ENCODE peak calls at places on chromosomes 13 and 19, in eight cellular contexts. One of them, this sample, is unnamed.

GRCh38 chr19:33630880-33631627 is 9.3 kb downstream of the CHST8 start:
- DNase-seq in AG10803: no peak
- DNase-seq in right cardiac atrium: no peak
- DNase-seq in left ventricle myocardium inferior: no peak
- DNase-seq in neural crest cell: no peak
- DNase-seq in effector memory CD4-positive, alpha-beta T cell: no peak
- DNase-seq in heart right ventricle: no peak
- DNase-seq in M059J: no peak
- DNase-seq in this sample: no peak

GRCh38 chr19:30649149-30649548 is 277.0 kb downstream of the ZNF536 start:
- DNase-seq in effector memory CD4-positive, alpha-beta T cell: no peak
- DNase-seq in AG10803: no peak
- DNase-seq in right cardiac atrium: no peak
- DNase-seq in neural crest cell: no peak
- DNase-seq in M059J: no peak
- DNase-seq in left ventricle myocardium inferior: no peak
- DNase-seq in heart right ventricle: no peak
- DNase-seq in this sample: no peak

GRCh38 chr13:25738342-25738771 is 313.5 kb downstream of the SHISA2 start:
- DNase-seq in left ventricle myocardium inferior: no peak
- DNase-seq in heart right ventricle: no peak
- DNase-seq in neural crest cell: no peak
- DNase-seq in effector memory CD4-positive, alpha-beta T cell: no peak
- DNase-seq in M059J: peak; percentile 83
- DNase-seq in AG10803: peak; percentile 25
- DNase-seq in right cardiac atrium: no peak
- DNase-seq in this sample: no peak

GRCh38 chr13:45564108-45564507 is 51.4 kb downstream of the ERICH6B start:
- DNase-seq in left ventricle myocardium inferior: no peak
- DNase-seq in AG10803: peak; percentile 25
- DNase-seq in right cardiac atrium: no peak
- DNase-seq in effector memory CD4-positive, alpha-beta T cell: no peak
- DNase-seq in heart right ventricle: no peak
- DNase-seq in M059J: peak; percentile 46
- DNase-seq in neural crest cell: no peak
- DNase-seq in this sample: no peak

GRCh38 chr19:50025794-50026549 is at the start of gene ZNF473:
- DNase-seq in right cardiac atrium: peak; percentile 98
- DNase-seq in effector memory CD4-positive, alpha-beta T cell: peak; percentile 86
- DNase-seq in M059J: peak; percentile 96
- DNase-seq in heart right ventricle: peak; percentile 93
- DNase-seq in neural crest cell: peak; percentile 84
- DNase-seq in AG10803: peak; percentile 96
- DNase-seq in left ventricle myocardium inferior: peak; percentile 94
- DNase-seq in this sample: peak; percentile 96

GRCh38 chr13:53637971-53638547 is 609.4 kb downstream of the OLFM4 start:
- DNase-seq in right cardiac atrium: no peak
- DNase-seq in effector memory CD4-positive, alpha-beta T cell: no peak
- DNase-seq in M059J: no peak
- DNase-seq in AG10803: no peak
- DNase-seq in left ventricle myocardium inferior: no peak
- DNase-seq in neural crest cell: no peak
- DNase-seq in heart right ventricle: no peak
- DNase-seq in this sample: no peak

GRCh38 chr19:14030997-14031718 is 404 bp upstream of the IL27RA start:
- DNase-seq in effector memory CD4-positive, alpha-beta T cell: peak; percentile 65
- DNase-seq in neural crest cell: no peak
- DNase-seq in heart right ventricle: no peak
- DNase-seq in left ventricle myocardium inferior: no peak
- DNase-seq in M059J: no peak
- DNase-seq in right cardiac atrium: no peak
- DNase-seq in AG10803: no peak
- DNase-seq in this sample: no peak

GRCh38 chr19:1857648-1858326 is 5.6 kb downstream of the KLF16 start:
- DNase-seq in effector memory CD4-positive, alpha-beta T cell: no peak
- DNase-seq in right cardiac atrium: no peak
- DNase-seq in AG10803: no peak
- DNase-seq in M059J: no peak
- DNase-seq in neural crest cell: no peak
- DNase-seq in left ventricle myocardium inferior: no peak
- DNase-seq in heart right ventricle: no peak
- DNase-seq in this sample: no peak

GRCh38 chr19:49014870-49015255 is 2.0 kb downstream of the LHB start:
- DNase-seq in AG10803: no peak
- DNase-seq in right cardiac atrium: peak; percentile 34
- DNase-seq in left ventricle myocardium inferior: no peak
- DNase-seq in effector memory CD4-positive, alpha-beta T cell: no peak
- DNase-seq in neural crest cell: no peak
- DNase-seq in M059J: no peak
- DNase-seq in heart right ventricle: no peak
- DNase-seq in this sample: no peak

GRCh38 chr13:42028113-42028799 is 20.2 kb upstream of the DGKH start:
- DNase-seq in M059J: peak; percentile 28
- DNase-seq in left ventricle myocardium inferior: no peak
- DNase-seq in effector memory CD4-positive, alpha-beta T cell: no peak
- DNase-seq in heart right ventricle: no peak
- DNase-seq in AG10803: peak; percentile 9
- DNase-seq in right cardiac atrium: no peak
- DNase-seq in neural crest cell: no peak
- DNase-seq in this sample: no peak

GRCh38 chr19:50639121-50640112 is at the start of gene SYT3:
- DNase-seq in M059J: peak; percentile 27
- DNase-seq in neural crest cell: peak; percentile 57
- DNase-seq in heart right ventricle: peak; percentile 50
- DNase-seq in left ventricle myocardium inferior: peak; percentile 36
- DNase-seq in effector memory CD4-positive, alpha-beta T cell: no peak
- DNase-seq in AG10803: peak; percentile 29
- DNase-seq in right cardiac atrium: peak; percentile 79
- DNase-seq in this sample: no peak

GRCh38 chr13:103540394-103540793 is 474.2 kb upstream of the SLC10A2 start:
- DNase-seq in heart right ventricle: no peak
- DNase-seq in right cardiac atrium: no peak
- DNase-seq in AG10803: no peak
- DNase-seq in M059J: no peak
- DNase-seq in left ventricle myocardium inferior: no peak
- DNase-seq in effector memory CD4-positive, alpha-beta T cell: no peak
- DNase-seq in neural crest cell: no peak
- DNase-seq in this sample: no peak

GRCh38 chr19:17405250-17406038 is at the start of gene BST2:
- DNase-seq in heart right ventricle: peak; percentile 65
- DNase-seq in M059J: peak; percentile 97
- DNase-seq in neural crest cell: no peak
- DNase-seq in right cardiac atrium: peak; percentile 89
- DNase-seq in AG10803: peak; percentile 72
- DNase-seq in effector memory CD4-positive, alpha-beta T cell: peak; percentile 27
- DNase-seq in left ventricle myocardium inferior: peak; percentile 46
- DNase-seq in this sample: no peak

GRCh38 chr19:31348416-31349159 is 648 bp downstream of the TSHZ3 start:
- DNase-seq in neural crest cell: no peak
- DNase-seq in M059J: no peak
- DNase-seq in right cardiac atrium: peak; percentile 77
- DNase-seq in AG10803: peak; percentile 31
- DNase-seq in effector memory CD4-positive, alpha-beta T cell: no peak
- DNase-seq in heart right ventricle: peak; percentile 36
- DNase-seq in left ventricle myocardium inferior: peak; percentile 41
- DNase-seq in this sample: no peak

GRCh38 chr19:7132054-7132453 is 62.6 kb downstream of the ZNF557 start:
- DNase-seq in AG10803: no peak
- DNase-seq in right cardiac atrium: no peak
- DNase-seq in M059J: no peak
- DNase-seq in heart right ventricle: no peak
- DNase-seq in neural crest cell: no peak
- DNase-seq in effector memory CD4-positive, alpha-beta T cell: no peak
- DNase-seq in left ventricle myocardium inferior: no peak
- DNase-seq in this sample: no peak

GRCh38 chr19:10670187-10670586 is 16.0 kb downstream of the ILF3 start:
- DNase-seq in M059J: no peak
- DNase-seq in AG10803: peak; percentile 83
- DNase-seq in right cardiac atrium: peak; percentile 35
- DNase-seq in heart right ventricle: no peak
- DNase-seq in neural crest cell: no peak
- DNase-seq in left ventricle myocardium inferior: no peak
- DNase-seq in effector memory CD4-positive, alpha-beta T cell: no peak
- DNase-seq in this sample: no peak

GRCh38 chr19:14768001-14768400 is 10.4 kb downstream of the ADGRE2 start:
- DNase-seq in left ventricle myocardium inferior: no peak
- DNase-seq in right cardiac atrium: no peak
- DNase-seq in M059J: no peak
- DNase-seq in heart right ventricle: no peak
- DNase-seq in neural crest cell: no peak
- DNase-seq in AG10803: no peak
- DNase-seq in effector memory CD4-positive, alpha-beta T cell: no peak
- DNase-seq in this sample: no peak

GRCh38 chr19:5585461-5586299 is 17.9 kb upstream of the TINCR start:
- DNase-seq in M059J: no peak
- DNase-seq in left ventricle myocardium inferior: no peak
- DNase-seq in heart right ventricle: no peak
- DNase-seq in effector memory CD4-positive, alpha-beta T cell: peak; percentile 30
- DNase-seq in AG10803: no peak
- DNase-seq in neural crest cell: no peak
- DNase-seq in right cardiac atrium: peak; percentile 73
- DNase-seq in this sample: no peak

GRCh38 chr13:107421951-107422350 is 793.4 kb downstream of the LIG4 start:
- DNase-seq in AG10803: no peak
- DNase-seq in neural crest cell: no peak
- DNase-seq in right cardiac atrium: no peak
- DNase-seq in M059J: peak; percentile 10
- DNase-seq in left ventricle myocardium inferior: no peak
- DNase-seq in heart right ventricle: no peak
- DNase-seq in effector memory CD4-positive, alpha-beta T cell: no peak
- DNase-seq in this sample: no peak

GRCh38 chr19:58325623-58326022 is 1.2 kb upstream of the ZSCAN22 start:
- DNase-seq in heart right ventricle: no peak
- DNase-seq in left ventricle myocardium inferior: no peak
- DNase-seq in right cardiac atrium: no peak
- DNase-seq in neural crest cell: no peak
- DNase-seq in AG10803: no peak
- DNase-seq in M059J: peak; percentile 28
- DNase-seq in effector memory CD4-positive, alpha-beta T cell: no peak
- DNase-seq in this sample: no peak

GRCh38 chr13:70253411-70253810 is 145.2 kb upstream of the KLHL1 start:
- DNase-seq in right cardiac atrium: no peak
- DNase-seq in neural crest cell: no peak
- DNase-seq in heart right ventricle: no peak
- DNase-seq in left ventricle myocardium inferior: no peak
- DNase-seq in AG10803: no peak
- DNase-seq in M059J: no peak
- DNase-seq in effector memory CD4-positive, alpha-beta T cell: no peak
- DNase-seq in this sample: no peak

GRCh38 chr19:41350735-41351338 is 2.9 kb downstream of the TGFB1 start:
- DNase-seq in AG10803: peak; percentile 20
- DNase-seq in effector memory CD4-positive, alpha-beta T cell: no peak
- DNase-seq in neural crest cell: no peak
- DNase-seq in left ventricle myocardium inferior: no peak
- DNase-seq in right cardiac atrium: peak; percentile 63
- DNase-seq in heart right ventricle: no peak
- DNase-seq in M059J: no peak
- DNase-seq in this sample: no peak

GRCh38 chr13:23985060-23985459 is 87.8 kb upstream of the C1QTNF9B start:
- DNase-seq in right cardiac atrium: no peak
- DNase-seq in effector memory CD4-positive, alpha-beta T cell: no peak
- DNase-seq in neural crest cell: no peak
- DNase-seq in left ventricle myocardium inferior: no peak
- DNase-seq in heart right ventricle: no peak
- DNase-seq in M059J: no peak
- DNase-seq in AG10803: no peak
- DNase-seq in this sample: no peak

GRCh38 chr19:10238172-10238783 is 7.1 kb upstream of the S1PR2 start:
- DNase-seq in left ventricle myocardium inferior: peak; percentile 79
- DNase-seq in neural crest cell: no peak
- DNase-seq in M059J: peak; percentile 55
- DNase-seq in effector memory CD4-positive, alpha-beta T cell: no peak
- DNase-seq in AG10803: peak; percentile 91
- DNase-seq in right cardiac atrium: peak; percentile 87
- DNase-seq in heart right ventricle: peak; percentile 71
- DNase-seq in this sample: no peak

GRCh38 chr19:38788478-38789243 is at the start of gene LGALS7B:
- DNase-seq in effector memory CD4-positive, alpha-beta T cell: no peak
- DNase-seq in neural crest cell: no peak
- DNase-seq in M059J: no peak
- DNase-seq in left ventricle myocardium inferior: no peak
- DNase-seq in AG10803: no peak
- DNase-seq in right cardiac atrium: no peak
- DNase-seq in heart right ventricle: no peak
- DNase-seq in this sample: no peak

GRCh38 chr19:44712864-44713515 is 14.0 kb downstream of the CEACAM16 start:
- DNase-seq in left ventricle myocardium inferior: no peak
- DNase-seq in heart right ventricle: no peak
- DNase-seq in right cardiac atrium: no peak
- DNase-seq in M059J: no peak
- DNase-seq in AG10803: no peak
- DNase-seq in effector memory CD4-positive, alpha-beta T cell: no peak
- DNase-seq in neural crest cell: no peak
- DNase-seq in this sample: no peak

GRCh38 chr13:31032574-31033095 is 100.2 kb downstream of the TEX26 start:
- DNase-seq in heart right ventricle: no peak
- DNase-seq in neural crest cell: no peak
- DNase-seq in effector memory CD4-positive, alpha-beta T cell: no peak
- DNase-seq in AG10803: no peak
- DNase-seq in left ventricle myocardium inferior: no peak
- DNase-seq in right cardiac atrium: no peak
- DNase-seq in M059J: peak; percentile 6
- DNase-seq in this sample: no peak

GRCh38 chr13:21395953-21396352 is 63.1 kb downstream of the ZDHHC20 start:
- DNase-seq in neural crest cell: no peak
- DNase-seq in right cardiac atrium: no peak
- DNase-seq in M059J: no peak
- DNase-seq in heart right ventricle: no peak
- DNase-seq in AG10803: no peak
- DNase-seq in effector memory CD4-positive, alpha-beta T cell: no peak
- DNase-seq in left ventricle myocardium inferior: no peak
- DNase-seq in this sample: no peak

GRCh38 chr19:50300814-50301606 is 28.2 kb downstream of the KCNC3 start:
- DNase-seq in right cardiac atrium: no peak
- DNase-seq in effector memory CD4-positive, alpha-beta T cell: no peak
- DNase-seq in heart right ventricle: no peak
- DNase-seq in neural crest cell: no peak
- DNase-seq in M059J: peak; percentile 85
- DNase-seq in left ventricle myocardium inferior: no peak
- DNase-seq in AG10803: peak; percentile 39
- DNase-seq in this sample: no peak

GRCh38 chr13:96229356-96229755 is 139.4 kb downstream of the HS6ST3 start:
- DNase-seq in neural crest cell: no peak
- DNase-seq in AG10803: no peak
- DNase-seq in heart right ventricle: no peak
- DNase-seq in right cardiac atrium: no peak
- DNase-seq in left ventricle myocardium inferior: no peak
- DNase-seq in M059J: no peak
- DNase-seq in effector memory CD4-positive, alpha-beta T cell: no peak
- DNase-seq in this sample: no peak

GRCh38 chr13:78600317-78600899 is 2.9 kb downstream of the POU4F1 start:
- DNase-seq in neural crest cell: no peak
- DNase-seq in heart right ventricle: no peak
- DNase-seq in right cardiac atrium: no peak
- DNase-seq in M059J: no peak
- DNase-seq in AG10803: no peak
- DNase-seq in effector memory CD4-positive, alpha-beta T cell: no peak
- DNase-seq in left ventricle myocardium inferior: no peak
- DNase-seq in this sample: no peak

GRCh38 chr13:102648046-102648445 is 46.8 kb downstream of the METTL21C start:
- DNase-seq in effector memory CD4-positive, alpha-beta T cell: no peak
- DNase-seq in neural crest cell: no peak
- DNase-seq in heart right ventricle: no peak
- DNase-seq in right cardiac atrium: no peak
- DNase-seq in AG10803: no peak
- DNase-seq in left ventricle myocardium inferior: no peak
- DNase-seq in M059J: no peak
- DNase-seq in this sample: no peak

GRCh38 chr13:42971670-42972355 is 20.2 kb downstream of the EPSTI1 start:
- DNase-seq in left ventricle myocardium inferior: no peak
- DNase-seq in neural crest cell: no peak
- DNase-seq in AG10803: peak; percentile 43
- DNase-seq in right cardiac atrium: no peak
- DNase-seq in M059J: no peak
- DNase-seq in heart right ventricle: no peak
- DNase-seq in effector memory CD4-positive, alpha-beta T cell: no peak
- DNase-seq in this sample: no peak

GRCh38 chr13:39296193-39296592 is 257.9 kb downstream of the NHLRC3 start:
- DNase-seq in heart right ventricle: no peak
- DNase-seq in neural crest cell: no peak
- DNase-seq in M059J: no peak
- DNase-seq in AG10803: no peak
- DNase-seq in left ventricle myocardium inferior: no peak
- DNase-seq in effector memory CD4-positive, alpha-beta T cell: no peak
- DNase-seq in right cardiac atrium: no peak
- DNase-seq in this sample: no peak

This sample was measured in sciatic nerve.